ENCODE peak calls at places on chromosomes 11 and 22, in eight cellular contexts. D, O, T, S, Q, A, L and V are unnamed samples.

GRCh38 chr11:70573701-70574151 is 175.4 kb downstream of the CTTN start:
- DNase-seq in D (no peak), O (no peak), T (no peak), S (no peak), Q (no peak), A (no peak), L (no peak), V (no peak)

GRCh38 chr11:111093061-111093460 is 152.5 kb upstream of the POU2AF2 start:
- DNase-seq in D (no peak), O (no peak), T (no peak), S (no peak), Q (no peak), A (no peak), L (no peak), V (no peak)

GRCh38 chr22:30694638-30695350 is at the start of gene OSBP2:
- DNase-seq in D (peak; percentile 30), O (peak; percentile 44), T (peak; percentile 78), S (no peak), Q (peak; percentile 77), A (no peak), L (peak; percentile 19), V (no peak)

GRCh38 chr11:12044799-12045198 is 36.4 kb upstream of the DKK3 start:
- DNase-seq in D (no peak), O (no peak), T (no peak), S (no peak), Q (no peak), A (no peak), L (no peak), V (no peak)

GRCh38 chr11:10164621-10165020 is 129.4 kb downstream of the SBF2 start:
- DNase-seq in D (no peak), O (no peak), T (no peak), S (no peak), Q (no peak), A (peak; percentile 48), L (no peak), V (no peak)

GRCh38 chr22:30411780-30412179 is 13.8 kb upstream of the MTFP1 start:
- DNase-seq in D (no peak), O (no peak), T (no peak), S (no peak), Q (no peak), A (no peak), L (no peak), V (no peak)

GRCh38 chr11:92765418-92765817 is 204.0 kb upstream of the MTNR1B start:
- DNase-seq in D (no peak), O (no peak), T (no peak), S (no peak), Q (no peak), A (no peak), L (no peak), V (no peak)

GRCh38 chr22:29078869-29079207 is 6.0 kb downstream of the KREMEN1 start:
- DNase-seq in D (no peak), O (no peak), T (no peak), S (no peak), Q (no peak), A (no peak), L (no peak), V (no peak)

GRCh38 chr11:10439924-10440323 is 15.1 kb upstream of the AMPD3 start:
- DNase-seq in D (no peak), O (no peak), T (peak; percentile 37), S (no peak), Q (no peak), A (no peak), L (no peak), V (no peak)

GRCh38 chr11:82675838-82676237 is 57.8 kb downstream of the FAM181B start:
- DNase-seq in D (no peak), O (no peak), T (no peak), S (no peak), Q (no peak), A (no peak), L (no peak), V (no peak)

GRCh38 chr22:50481440-50482106 is at the start of gene ADM2:
- DNase-seq in D (no peak), O (no peak), T (peak; percentile 81), S (no peak), Q (peak; percentile 31), A (peak; percentile 39), L (no peak), V (no peak)

GRCh38 chr11:111733009-111733408 is 33.2 kb downstream of the PPP2R1B start:
- DNase-seq in D (peak; percentile 56), O (peak; percentile 71), T (no peak), S (peak; percentile 88), Q (no peak), A (peak; percentile 92), L (no peak), V (no peak)

GRCh38 chr11:60872124-60872951 is 5.0 kb downstream of the ZP1 start:
- DNase-seq in D (peak; percentile 68), O (peak; percentile 54), T (no peak), S (peak; percentile 85), Q (no peak), A (peak; percentile 75), L (no peak), V (no peak)

GRCh38 chr11:16632295-16633200 is 105.9 kb upstream of the C11orf58 start:
- DNase-seq in D (no peak), O (no peak), T (peak; percentile 43), S (peak; percentile 29), Q (peak; percentile 33), A (no peak), L (peak; percentile 66), V (no peak)
- TF ChIP-seq CTCF in D (no peak), O (no peak), T (peak; percentile 60), S (peak; percentile 52), Q (peak; percentile 44), A (peak; percentile 18), L (peak; percentile 69), V (no peak)

DNA sequence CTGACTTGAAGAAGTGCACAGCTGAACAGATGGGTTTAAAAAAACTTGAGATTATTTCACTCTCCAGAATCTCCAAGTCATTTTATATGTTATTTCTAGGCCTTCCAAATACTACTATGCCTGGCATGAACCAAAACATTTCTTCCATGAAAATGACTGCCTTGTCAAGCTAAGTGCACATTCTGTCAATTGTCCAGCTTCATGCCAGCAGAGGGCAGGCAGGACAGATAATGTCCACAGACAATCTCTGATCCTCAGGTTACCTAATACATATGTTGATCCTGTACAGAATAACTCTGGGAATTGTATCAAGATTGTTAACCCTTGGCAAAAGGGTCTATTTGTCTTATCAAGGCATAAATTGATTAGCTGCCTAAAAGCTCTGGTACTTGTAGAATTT is 229.5 kb downstream of the AASDHPPT start:
- DNase-seq in D (no peak), O (no peak), T (no peak), S (peak; percentile 24), Q (no peak), A (peak; percentile 12), L (peak; percentile 44), V (no peak)
- TF ChIP-seq CTCF in D (no peak), O (no peak), T (peak; percentile 28), S (peak; percentile 11), Q (no peak), A (no peak), L (peak; percentile 62), V (no peak)

GRCh38 chr22:49479566-49479965 is 348.1 kb downstream of the BRD1 start:
- DNase-seq in D (no peak), O (no peak), T (no peak), S (no peak), Q (no peak), A (no peak), L (no peak), V (no peak)

GRCh38 chr22:49482811-49483210 is 344.9 kb downstream of the BRD1 start:
- DNase-seq in D (no peak), O (no peak), T (no peak), S (no peak), Q (no peak), A (no peak), L (no peak), V (no peak)

GRCh38 chr22:49480340-49480739 is 347.3 kb downstream of the BRD1 start:
- DNase-seq in D (no peak), O (no peak), T (no peak), S (no peak), Q (no peak), A (no peak), L (no peak), V (no peak)

GRCh38 chr22:49481651-49482399 is 345.8 kb downstream of the BRD1 start:
- DNase-seq in D (no peak), O (no peak), T (peak; percentile 30), S (no peak), Q (no peak), A (no peak), L (peak; percentile 10), V (no peak)

DNA sequence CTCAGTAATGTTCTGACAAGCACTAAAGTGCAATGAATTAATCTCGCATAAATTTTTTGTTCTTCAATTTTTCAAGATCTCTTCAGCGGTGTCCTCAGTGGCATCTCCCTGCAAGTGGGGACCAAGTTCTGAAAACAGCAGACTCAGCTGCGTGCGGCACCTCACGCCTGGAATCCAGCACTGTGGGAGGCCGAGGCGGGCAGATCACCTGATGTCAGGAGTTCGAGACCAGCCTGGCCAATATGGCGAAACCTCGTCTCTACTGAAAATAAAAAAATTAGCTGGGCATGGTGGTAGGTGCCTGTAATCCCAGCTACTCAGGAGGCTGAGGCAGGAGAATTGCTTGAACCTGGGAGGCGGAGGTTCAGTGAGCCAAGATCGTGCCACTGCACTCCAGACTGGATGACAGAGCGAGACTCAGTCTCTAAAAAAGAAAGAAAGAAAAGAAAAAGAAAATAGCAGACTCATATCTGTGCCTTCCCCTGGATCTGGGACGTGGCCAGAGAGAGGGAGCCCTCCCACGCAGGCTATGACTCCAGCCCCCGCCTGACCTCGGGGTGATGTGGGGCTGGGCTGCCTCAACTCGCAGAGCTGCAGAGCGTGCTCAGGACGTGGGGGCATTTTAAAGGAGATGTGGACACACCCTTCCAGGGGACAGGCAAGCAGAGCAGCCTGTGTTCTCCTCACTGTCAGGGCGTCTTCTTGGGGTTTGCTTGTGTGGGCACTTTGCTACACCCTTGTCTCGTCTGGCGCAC is 346.6 kb downstream of the BRD1 start:
- DNase-seq in D (no peak), O (no peak), T (no peak), S (no peak), Q (no peak), A (no peak), L (no peak), V (no peak)
- TF ChIP-seq CTCF in D (no peak), O (no peak), T (no peak), S (no peak), Q (no peak), A (no peak), L (no peak), V (no peak)

GRCh38 chr22:39989633-39990032 is 5.1 kb upstream of the FAM83F start:
- DNase-seq in D (no peak), O (no peak), T (no peak), S (no peak), Q (no peak), A (no peak), L (no peak), V (no peak)
- TF ChIP-seq CTCF in D (no peak), O (no peak), T (no peak), S (no peak), Q (no peak), A (no peak), L (no peak), V (no peak)

GRCh38 chr11:89405629-89406028 is 85.5 kb downstream of the NOX4 start:
- DNase-seq in D (no peak), O (no peak), T (peak; percentile 40), S (peak; percentile 52), Q (peak; percentile 30), A (peak; percentile 33), L (peak; percentile 47), V (no peak)
- TF ChIP-seq CTCF in D (no peak), O (no peak), T (peak; percentile 31), S (peak; percentile 34), Q (peak; percentile 6), A (peak; percentile 19), L (peak; percentile 60), V (no peak)